ENCODE peak calls at places on chromosomes 16 and 17, in six cellular contexts. One of them, this sample, is unnamed.

GRCh38 chr16:2489581-2489980 is 14.7 kb downstream of the TBC1D24 start:
- DNase-seq in PC-3: no peak
- DNase-seq in cerebellar nuclear complex: no peak
- DNase-seq in activated T-helper 1 cell treated with Interleukin-2 at 50 U/mL for 16 hours: no peak
- DNase-seq in ecto neural progenitor cell: no peak
- DNase-seq in COR-L47: no peak
- DNase-seq in this sample: no peak

GRCh38 chr16:84357191-84357651 is 11.1 kb upstream of the ATP2C2 start:
- DNase-seq in cerebellar nuclear complex: no peak
- DNase-seq in activated T-helper 1 cell treated with Interleukin-2 at 50 U/mL for 16 hours: no peak
- DNase-seq in PC-3: peak
- DNase-seq in ecto neural progenitor cell: no peak
- DNase-seq in COR-L47: no peak
- DNase-seq in this sample: no peak

GRCh38 chr16:49015189-49015540 is 266.5 kb downstream of the CBLN1 start:
- DNase-seq in activated T-helper 1 cell treated with Interleukin-2 at 50 U/mL for 16 hours: no peak
- DNase-seq in COR-L47: no peak
- DNase-seq in ecto neural progenitor cell: peak
- DNase-seq in cerebellar nuclear complex: no peak
- DNase-seq in PC-3: no peak
- DNase-seq in this sample: no peak

GRCh38 chr17:63881935-63882601 is at the start of gene GH2:
- DNase-seq in COR-L47: peak
- DNase-seq in PC-3: peak
- DNase-seq in activated T-helper 1 cell treated with Interleukin-2 at 50 U/mL for 16 hours: peak
- DNase-seq in cerebellar nuclear complex: no peak
- DNase-seq in ecto neural progenitor cell: peak
- DNase-seq in this sample: no peak

GRCh38 chr17:40499551-40500189 is 1.8 kb downstream of the TNS4 start:
- DNase-seq in COR-L47: peak
- DNase-seq in ecto neural progenitor cell: peak
- DNase-seq in activated T-helper 1 cell treated with Interleukin-2 at 50 U/mL for 16 hours: no peak
- DNase-seq in PC-3: peak
- DNase-seq in cerebellar nuclear complex: peak
- DNase-seq in this sample: peak

GRCh38 chr17:50604470-50604869 is 30.2 kb upstream of the ABCC3 start:
- DNase-seq in PC-3: no peak
- DNase-seq in cerebellar nuclear complex: no peak
- DNase-seq in activated T-helper 1 cell treated with Interleukin-2 at 50 U/mL for 16 hours: no peak
- DNase-seq in ecto neural progenitor cell: no peak
- DNase-seq in COR-L47: peak
- DNase-seq in this sample: peak

GRCh38 chr17:12691173-12691572 is 25.5 kb downstream of the MYOCD start:
- DNase-seq in PC-3: no peak
- DNase-seq in cerebellar nuclear complex: no peak
- DNase-seq in ecto neural progenitor cell: no peak
- DNase-seq in activated T-helper 1 cell treated with Interleukin-2 at 50 U/mL for 16 hours: no peak
- DNase-seq in COR-L47: no peak
- DNase-seq in this sample: no peak

GRCh38 chr17:69733171-69734014 is 318.9 kb downstream of the MAP2K6 start:
- DNase-seq in cerebellar nuclear complex: no peak
- DNase-seq in ecto neural progenitor cell: no peak
- DNase-seq in COR-L47: no peak
- DNase-seq in activated T-helper 1 cell treated with Interleukin-2 at 50 U/mL for 16 hours: no peak
- DNase-seq in PC-3: peak
- DNase-seq in this sample: peak

GRCh38 chr17:57944796-57945362 is 10.3 kb downstream of the CUEDC1 start:
- DNase-seq in cerebellar nuclear complex: no peak
- DNase-seq in ecto neural progenitor cell: no peak
- DNase-seq in COR-L47: no peak
- DNase-seq in activated T-helper 1 cell treated with Interleukin-2 at 50 U/mL for 16 hours: no peak
- DNase-seq in PC-3: no peak
- DNase-seq in this sample: peak

GRCh38 chr16:48317614-48318013 is 67.6 kb downstream of the SIAH1 start:
- DNase-seq in COR-L47: no peak
- DNase-seq in activated T-helper 1 cell treated with Interleukin-2 at 50 U/mL for 16 hours: no peak
- DNase-seq in PC-3: peak
- DNase-seq in cerebellar nuclear complex: no peak
- DNase-seq in ecto neural progenitor cell: no peak
- DNase-seq in this sample: no peak

GRCh38 chr16:71383054-71383773 is 24.7 kb downstream of the CALB2 start:
- DNase-seq in ecto neural progenitor cell: no peak
- DNase-seq in cerebellar nuclear complex: no peak
- DNase-seq in PC-3: peak
- DNase-seq in activated T-helper 1 cell treated with Interleukin-2 at 50 U/mL for 16 hours: no peak
- DNase-seq in COR-L47: no peak
- DNase-seq in this sample: no peak

GRCh38 chr16:88649924-88650748 is 717 bp downstream of the CYBA start:
- DNase-seq in COR-L47: no peak
- DNase-seq in cerebellar nuclear complex: no peak
- DNase-seq in PC-3: no peak
- DNase-seq in ecto neural progenitor cell: peak
- DNase-seq in activated T-helper 1 cell treated with Interleukin-2 at 50 U/mL for 16 hours: no peak
- DNase-seq in this sample: peak

GRCh38 chr17:41547378-41547841 is 19.3 kb upstream of the KRT19 start:
- DNase-seq in ecto neural progenitor cell: no peak
- DNase-seq in PC-3: peak
- DNase-seq in activated T-helper 1 cell treated with Interleukin-2 at 50 U/mL for 16 hours: no peak
- DNase-seq in cerebellar nuclear complex: no peak
- DNase-seq in COR-L47: no peak
- DNase-seq in this sample: no peak

GRCh38 chr16:87570938-87571867 is 31.1 kb upstream of the JPH3 start:
- DNase-seq in ecto neural progenitor cell: no peak
- DNase-seq in cerebellar nuclear complex: no peak
- DNase-seq in PC-3: peak
- DNase-seq in COR-L47: peak
- DNase-seq in activated T-helper 1 cell treated with Interleukin-2 at 50 U/mL for 16 hours: no peak
- DNase-seq in this sample: no peak

GRCh38 chr16:31916056-31916488 is 42.5 kb downstream of the ZNF267 start:
- DNase-seq in cerebellar nuclear complex: no peak
- DNase-seq in COR-L47: no peak
- DNase-seq in ecto neural progenitor cell: no peak
- DNase-seq in activated T-helper 1 cell treated with Interleukin-2 at 50 U/mL for 16 hours: no peak
- DNase-seq in PC-3: no peak
- DNase-seq in this sample: no peak

GRCh38 chr16:50548659-50549560 is 714 bp downstream of the NKD1 start:
- DNase-seq in ecto neural progenitor cell: no peak
- DNase-seq in COR-L47: peak
- DNase-seq in PC-3: no peak
- DNase-seq in cerebellar nuclear complex: no peak
- DNase-seq in activated T-helper 1 cell treated with Interleukin-2 at 50 U/mL for 16 hours: peak
- DNase-seq in this sample: no peak

GRCh38 chr17:56754523-56755208 is 79.1 kb downstream of the C17orf67 start:
- DNase-seq in COR-L47: no peak
- DNase-seq in activated T-helper 1 cell treated with Interleukin-2 at 50 U/mL for 16 hours: no peak
- DNase-seq in ecto neural progenitor cell: no peak
- DNase-seq in cerebellar nuclear complex: no peak
- DNase-seq in PC-3: peak
- DNase-seq in this sample: no peak

GRCh38 chr17:58303981-58304734 is 23.4 kb upstream of the MPO start:
- DNase-seq in activated T-helper 1 cell treated with Interleukin-2 at 50 U/mL for 16 hours: peak
- DNase-seq in COR-L47: peak
- DNase-seq in ecto neural progenitor cell: peak
- DNase-seq in cerebellar nuclear complex: no peak
- DNase-seq in PC-3: peak
- DNase-seq in this sample: peak

GRCh38 chr16:24986512-24987303 is 28.5 kb downstream of the ARHGAP17 start:
- DNase-seq in cerebellar nuclear complex: no peak
- DNase-seq in activated T-helper 1 cell treated with Interleukin-2 at 50 U/mL for 16 hours: no peak
- DNase-seq in PC-3: peak
- DNase-seq in ecto neural progenitor cell: no peak
- DNase-seq in COR-L47: no peak
- DNase-seq in this sample: peak

GRCh38 chr17:58308985-58309917 is 19.3 kb downstream of the TSPOAP1 start:
- DNase-seq in ecto neural progenitor cell: peak
- DNase-seq in PC-3: no peak
- DNase-seq in COR-L47: no peak
- DNase-seq in activated T-helper 1 cell treated with Interleukin-2 at 50 U/mL for 16 hours: no peak
- DNase-seq in cerebellar nuclear complex: no peak
- DNase-seq in this sample: no peak

GRCh38 chr16:18013863-18014262 is 322.7 kb downstream of the NPIPA8 start:
- DNase-seq in activated T-helper 1 cell treated with Interleukin-2 at 50 U/mL for 16 hours: no peak
- DNase-seq in cerebellar nuclear complex: no peak
- DNase-seq in COR-L47: no peak
- DNase-seq in PC-3: no peak
- DNase-seq in ecto neural progenitor cell: no peak
- DNase-seq in this sample: no peak

GRCh38 chr17:35189291-35189690 is 4.9 kb downstream of the SLC35G3 start:
- DNase-seq in ecto neural progenitor cell: no peak
- DNase-seq in PC-3: peak
- DNase-seq in activated T-helper 1 cell treated with Interleukin-2 at 50 U/mL for 16 hours: no peak
- DNase-seq in cerebellar nuclear complex: no peak
- DNase-seq in COR-L47: no peak
- DNase-seq in this sample: no peak

GRCh38 chr16:76577003-76577402 is 299.8 kb downstream of the CNTNAP4 start:
- DNase-seq in cerebellar nuclear complex: no peak
- DNase-seq in COR-L47: no peak
- DNase-seq in PC-3: no peak
- DNase-seq in ecto neural progenitor cell: no peak
- DNase-seq in activated T-helper 1 cell treated with Interleukin-2 at 50 U/mL for 16 hours: no peak
- DNase-seq in this sample: no peak

GRCh38 chr16:2842340-2843000 is 12.4 kb downstream of the ZG16B start:
- DNase-seq in activated T-helper 1 cell treated with Interleukin-2 at 50 U/mL for 16 hours: peak
- DNase-seq in PC-3: no peak
- DNase-seq in cerebellar nuclear complex: no peak
- DNase-seq in COR-L47: no peak
- DNase-seq in ecto neural progenitor cell: peak
- DNase-seq in this sample: peak

GRCh38 chr16:75402821-75403475 is 30.4 kb downstream of the CFDP1 start:
- DNase-seq in PC-3: peak
- DNase-seq in cerebellar nuclear complex: no peak
- DNase-seq in COR-L47: peak
- DNase-seq in activated T-helper 1 cell treated with Interleukin-2 at 50 U/mL for 16 hours: no peak
- DNase-seq in ecto neural progenitor cell: no peak
- DNase-seq in this sample: no peak

GRCh38 chr17:6675426-6675825 is 23.9 kb downstream of the C17orf100 start:
- DNase-seq in COR-L47: no peak
- DNase-seq in cerebellar nuclear complex: no peak
- DNase-seq in activated T-helper 1 cell treated with Interleukin-2 at 50 U/mL for 16 hours: no peak
- DNase-seq in PC-3: no peak
- DNase-seq in ecto neural progenitor cell: no peak
- DNase-seq in this sample: no peak

GRCh38 chr17:45962221-45962972 is 36.7 kb upstream of the STH start:
- DNase-seq in cerebellar nuclear complex: no peak
- DNase-seq in activated T-helper 1 cell treated with Interleukin-2 at 50 U/mL for 16 hours: no peak
- DNase-seq in ecto neural progenitor cell: no peak
- DNase-seq in PC-3: no peak
- DNase-seq in COR-L47: no peak
- DNase-seq in this sample: no peak

GRCh38 chr17:7850118-7850504 is 4.8 kb upstream of the TMEM88 start:
- DNase-seq in COR-L47: no peak
- DNase-seq in ecto neural progenitor cell: no peak
- DNase-seq in PC-3: no peak
- DNase-seq in cerebellar nuclear complex: no peak
- DNase-seq in activated T-helper 1 cell treated with Interleukin-2 at 50 U/mL for 16 hours: no peak
- DNase-seq in this sample: no peak

GRCh38 chr16:54374136-54374535 is 87.5 kb upstream of the IRX3 start:
- DNase-seq in COR-L47: no peak
- DNase-seq in ecto neural progenitor cell: no peak
- DNase-seq in PC-3: no peak
- DNase-seq in cerebellar nuclear complex: no peak
- DNase-seq in activated T-helper 1 cell treated with Interleukin-2 at 50 U/mL for 16 hours: no peak
- DNase-seq in this sample: no peak

GRCh38 chr16:88061346-88062110 is 110.3 kb downstream of the BANP start:
- DNase-seq in cerebellar nuclear complex: no peak
- DNase-seq in ecto neural progenitor cell: no peak
- DNase-seq in COR-L47: no peak
- DNase-seq in activated T-helper 1 cell treated with Interleukin-2 at 50 U/mL for 16 hours: no peak
- DNase-seq in PC-3: no peak
- DNase-seq in this sample: peak

GRCh38 chr17:10631048-10631700 is 25.9 kb downstream of the MYH3 start:
- DNase-seq in cerebellar nuclear complex: no peak
- DNase-seq in COR-L47: no peak
- DNase-seq in activated T-helper 1 cell treated with Interleukin-2 at 50 U/mL for 16 hours: no peak
- DNase-seq in PC-3: peak
- DNase-seq in ecto neural progenitor cell: peak
- DNase-seq in this sample: no peak

GRCh38 chr17:1438593-1439083 is 17.4 kb downstream of the CRK start:
- DNase-seq in COR-L47: no peak
- DNase-seq in PC-3: no peak
- DNase-seq in cerebellar nuclear complex: no peak
- DNase-seq in activated T-helper 1 cell treated with Interleukin-2 at 50 U/mL for 16 hours: no peak
- DNase-seq in ecto neural progenitor cell: no peak
- DNase-seq in this sample: no peak

GRCh38 chr16:24580665-24581064 is 41.3 kb downstream of the RBBP6 start:
- DNase-seq in activated T-helper 1 cell treated with Interleukin-2 at 50 U/mL for 16 hours: no peak
- DNase-seq in cerebellar nuclear complex: no peak
- DNase-seq in PC-3: peak
- DNase-seq in COR-L47: no peak
- DNase-seq in ecto neural progenitor cell: no peak
- DNase-seq in this sample: no peak

GRCh38 chr16:58515871-58516767 is 802 bp downstream of the SETD6 start:
- DNase-seq in activated T-helper 1 cell treated with Interleukin-2 at 50 U/mL for 16 hours: peak
- DNase-seq in COR-L47: peak
- DNase-seq in cerebellar nuclear complex: no peak
- DNase-seq in ecto neural progenitor cell: peak
- DNase-seq in PC-3: peak
- DNase-seq in this sample: peak

This sample was measured in heart left ventricle.